ENCODE peak calls at places on chromosomes 2 and 18, in nine cellular contexts. K, B, X, W, R, P, J, Q and A are unnamed samples.

GRCh38 chr18:23237524-23238151 is 102.4 kb downstream of the CABLES1 start:
- DNase-seq in K (peak), B (peak), X (no peak), W (no peak), R (peak), P (peak), J (no peak), Q (peak), A (peak)

GRCh38 chr2:106065268-106065982 is 128.7 kb downstream of the UXS1 start:
- DNase-seq in K (no peak), B (no peak), X (no peak), W (peak), R (no peak), P (no peak), J (no peak), Q (no peak), A (no peak)

GRCh38 chr18:48621815-48622555 is 83.2 kb downstream of the CTIF start:
- DNase-seq in K (no peak), B (no peak), X (no peak), W (no peak), R (no peak), P (no peak), J (no peak), Q (peak), A (no peak)

GRCh38 chr2:118061135-118061955 is 26.9 kb upstream of the INSIG2 start:
- DNase-seq in K (peak), B (no peak), X (no peak), W (no peak), R (no peak), P (no peak), J (no peak), Q (peak), A (no peak)

GRCh38 chr2:239951825-239952224 is 73.3 kb downstream of the NDUFA10 start:
- DNase-seq in K (no peak), B (no peak), X (no peak), W (no peak), R (no peak), P (no peak), J (no peak), Q (no peak), A (no peak)

GRCh38 chr18:37435996-37436395 is 129.6 kb downstream of the CELF4 start:
- DNase-seq in K (no peak), B (no peak), X (no peak), W (no peak), R (no peak), P (no peak), J (no peak), Q (peak), A (no peak)

GRCh38 chr2:40281021-40281940 is 170.6 kb downstream of the SLC8A1 start:
- DNase-seq in K (peak), B (no peak), X (no peak), W (no peak), R (no peak), P (no peak), J (no peak), Q (peak), A (no peak)

GRCh38 chr2:234863043-234863934 is 88.5 kb upstream of the SH3BP4 start:
- DNase-seq in K (no peak), B (peak), X (no peak), W (peak), R (no peak), P (no peak), J (no peak), Q (no peak), A (no peak)

GRCh38 chr2:12741361-12741760 is 24.6 kb downstream of the TRIB2 start:
- DNase-seq in K (no peak), B (no peak), X (no peak), W (no peak), R (no peak), P (no peak), J (no peak), Q (no peak), A (no peak)

GRCh38 chr18:46477425-46478011 is 179.5 kb downstream of the LOXHD1 start:
- DNase-seq in K (no peak), B (no peak), X (no peak), W (no peak), R (no peak), P (no peak), J (no peak), Q (no peak), A (no peak)

GRCh38 chr18:10169064-10169562 is 255.3 kb downstream of the VAPA start:
- DNase-seq in K (no peak), B (no peak), X (peak), W (no peak), R (no peak), P (no peak), J (peak), Q (no peak), A (no peak)

GRCh38 chr2:237433920-237434319 is 20.0 kb upstream of the COL6A3 start:
- DNase-seq in K (no peak), B (no peak), X (no peak), W (no peak), R (no peak), P (no peak), J (no peak), Q (no peak), A (no peak)

GRCh38 chr18:54957295-54957694 is 2.0 kb downstream of the CCDC68 start:
- DNase-seq in K (no peak), B (no peak), X (no peak), W (no peak), R (no peak), P (no peak), J (no peak), Q (no peak), A (no peak)

GRCh38 chr2:43073373-43073772 is 153.0 kb downstream of the ZFP36L2 start:
- DNase-seq in K (no peak), B (peak), X (no peak), W (no peak), R (no peak), P (no peak), J (no peak), Q (no peak), A (no peak)

GRCh38 chr2:209970271-209970670 is 32.2 kb upstream of the RPE start:
- DNase-seq in K (no peak), B (no peak), X (no peak), W (no peak), R (no peak), P (no peak), J (no peak), Q (no peak), A (no peak)

GRCh38 chr2:67886423-67886822 is 176.4 kb downstream of the C1D start:
- DNase-seq in K (no peak), B (no peak), X (no peak), W (no peak), R (no peak), P (no peak), J (no peak), Q (no peak), A (no peak)

GRCh38 chr2:208134928-208135586 is 5.4 kb upstream of the CRYGC start:
- DNase-seq in K (no peak), B (no peak), X (no peak), W (no peak), R (no peak), P (no peak), J (peak), Q (no peak), A (no peak)

GRCh38 chr2:240508832-240509545 is 48.8 kb downstream of the ANKMY1 start:
- DNase-seq in K (no peak), B (no peak), X (no peak), W (no peak), R (no peak), P (no peak), J (no peak), Q (no peak), A (peak)

GRCh38 chr2:98634406-98635092 is 26.2 kb downstream of the UNC50 start:
- DNase-seq in K (no peak), B (no peak), X (no peak), W (no peak), R (peak), P (peak), J (no peak), Q (peak), A (no peak)

GRCh38 chr2:106189764-106190468 is 4.2 kb downstream of the UXS1 start:
- DNase-seq in K (no peak), B (no peak), X (no peak), W (no peak), R (no peak), P (no peak), J (no peak), Q (no peak), A (no peak)